ENCODE peak calls at places on chromosomes 6 and 20, in four cellular contexts. Y, F, H and U are unnamed samples.

GRCh38 chr20:3177746-3178477 is 4.6 kb upstream of the LZTS3 start:
- DNase-seq in Y (no peak), F (no peak), H (no peak), U (no peak)

GRCh38 chr6:159981591-159982245 is 12.8 kb downstream of the IGF2R start:
- DNase-seq in Y (peak), F (no peak), H (peak), U (no peak)

GRCh38 chr6:44548319-44548718 is 160.8 kb downstream of the CDC5L start:
- DNase-seq in Y (no peak), F (no peak), H (no peak), U (no peak)

GRCh38 chr6:105192707-105193465 is 13.1 kb upstream of the POPDC3 start:
- DNase-seq in Y (no peak), F (no peak), H (peak), U (no peak)

GRCh38 chr6:133099573-133099972 is 141.6 kb upstream of the EYA4 start:
- DNase-seq in Y (no peak), F (no peak), H (peak), U (no peak)

GRCh38 chr6:108874470-108875160 is 26.4 kb downstream of the ARMC2 start:
- DNase-seq in Y (no peak), F (no peak), H (peak), U (no peak)

GRCh38 chr20:51127713-51128112 is 104.8 kb upstream of the KCNG1 start:
- DNase-seq in Y (no peak), F (no peak), H (no peak), U (no peak)

GRCh38 chr20:34891166-34892062 is 15.0 kb downstream of the ACSS2 start:
- DNase-seq in Y (no peak), F (no peak), H (peak), U (no peak)

GRCh38 chr6:119132211-119133004 is 53.9 kb upstream of the FAM184A start:
- DNase-seq in Y (no peak), F (no peak), H (peak), U (no peak)

GRCh38 chr20:46563848-46564197 is 13.4 kb upstream of the OCSTAMP start:
- DNase-seq in Y (no peak), F (no peak), H (no peak), U (no peak)

GRCh38 chr20:3547906-3548305 is 77.1 kb downstream of the ATRN start:
- DNase-seq in Y (no peak), F (no peak), H (no peak), U (no peak)

GRCh38 chr6:6861346-6861745 is 246.4 kb upstream of the RREB1 start:
- DNase-seq in Y (no peak), F (no peak), H (no peak), U (no peak)

GRCh38 chr20:24109008-24109407 is 120.4 kb upstream of the GGTLC1 start:
- DNase-seq in Y (no peak), F (no peak), H (no peak), U (no peak)

GRCh38 chr20:48932375-48932941 is 10.9 kb downstream of the ARFGEF2 start:
- DNase-seq in Y (no peak), F (no peak), H (no peak), U (no peak)

GRCh38 chr6:34070315-34071110 is 75.4 kb downstream of the GRM4 start:
- DNase-seq in Y (no peak), F (no peak), H (peak), U (no peak)

GRCh38 chr6:40805336-40805735 is 218.2 kb upstream of the LRFN2 start:
- DNase-seq in Y (no peak), F (no peak), H (no peak), U (no peak)

GRCh38 chr6:96651816-96652215 is 88.9 kb downstream of the FHL5 start:
- DNase-seq in Y (no peak), F (no peak), H (no peak), U (no peak)

GRCh38 chr6:121848523-121849255 is 413.2 kb downstream of the GJA1 start:
- DNase-seq in Y (no peak), F (no peak), H (no peak), U (no peak)

GRCh38 chr6:30721198-30722024 is 1.3 kb downstream of the TUBB start:
- DNase-seq in Y (peak), F (peak), H (peak), U (peak)

GRCh38 chr6:127092486-127092885 is 26.0 kb upstream of the RSPO3 start:
- DNase-seq in Y (no peak), F (no peak), H (no peak), U (no peak)

GRCh38 chr20:40532103-40532502 is 156.9 kb downstream of the MAFB start:
- DNase-seq in Y (no peak), F (no peak), H (peak), U (no peak)

GRCh38 chr6:95991906-95992305 is 23.9 kb upstream of the FUT9 start:
- DNase-seq in Y (no peak), F (no peak), H (no peak), U (no peak)

GRCh38 chr6:34595332-34596090 is 39.4 kb upstream of the SPDEF start:
- DNase-seq in Y (no peak), F (no peak), H (peak), U (no peak)

GRCh38 chr20:13173201-13173600 is 47.9 kb upstream of the ISM1 start:
- DNase-seq in Y (no peak), F (no peak), H (no peak), U (no peak)

GRCh38 chr6:43687437-43688347 is at the start of gene MRPS18A:
- DNase-seq in Y (peak), F (peak), H (peak), U (peak)

GRCh38 chr6:142728367-142728766 is 216.6 kb downstream of the HIVEP2 start:
- DNase-seq in Y (no peak), F (no peak), H (peak), U (no peak)

GRCh38 chr6:39228111-39228971 is 934 bp downstream of the KCNK5 start:
- DNase-seq in Y (no peak), F (no peak), H (no peak), U (no peak)

GRCh38 chr6:168225471-168225901 is 94.1 kb downstream of the DACT2 start:
- DNase-seq in Y (no peak), F (no peak), H (peak), U (no peak)

GRCh38 chr6:83198486-83199172 is 5.5 kb downstream of the RWDD2A start:
- DNase-seq in Y (no peak), F (no peak), H (no peak), U (no peak)

GRCh38 chr20:58598271-58599015 is 52.6 kb upstream of the STX16 start:
- DNase-seq in Y (no peak), F (no peak), H (peak), U (no peak)

GRCh38 chr6:145813285-145814034 is 1.1 kb downstream of the FBXO30 start:
- DNase-seq in Y (no peak), F (no peak), H (peak), U (no peak)

GRCh38 chr20:49937023-49937929 is 1.1 kb downstream of the RNF114 start:
- DNase-seq in Y (no peak), F (no peak), H (no peak), U (no peak)

GRCh38 chr6:24026050-24026449 is 100.0 kb upstream of the NRSN1 start:
- DNase-seq in Y (no peak), F (no peak), H (no peak), U (no peak)